ENCODE peak calls at places on chromosomes 16 and 17, in nine cellular contexts. K is retinal pigment epithelial cell; Y is Calu3; X is colonic mucosa; S is stimulated activated CD8-positive, alpha-beta memory T cell treated with anti-CD3 and anti-CD28 coated beads, Interleukin-7, amount 100 ng/mL, for 24 hours; R is activated B cell treated with CpG ODN at 0.5 μM for 24 hours; M is activated naive CD8-positive, alpha-beta T cell treated with anti-CD3 and anti-CD28 coated beads, Interleukin-2, amount 50 U/mL, for 24 hours; T is NCI-H774; V is CD8-positive, alpha-beta memory T cell. G is an unnamed sample.
A peak's percentile ranks its signal among the peaks of the same experiment; 100 is the strongest.

GRCh38 chr17:7878234-7878633 is 10.4 kb upstream of the CHD3 start:
- DNase-seq in K (no peak), Y (no peak), X (no peak), S (no peak), R (no peak), M (no peak), T (no peak), V (no peak), G (no peak)

GRCh38 chr16:2686912-2687507 is 4.7 kb downstream of the KCTD5 start:
- DNase-seq in K (no peak), Y (no peak), X (no peak), S (no peak), R (peak; percentile 49), M (peak; percentile 50), T (no peak), V (no peak), G (no peak)

GRCh38 chr16:11329891-11330290 is 15.4 kb upstream of the RMI2 start:
- DNase-seq in K (no peak), Y (no peak), X (no peak), S (no peak), R (no peak), M (no peak), T (no peak), V (no peak), G (no peak)

GRCh38 chr16:9518054-9518453 is 426.6 kb downstream of the HAPSTR1 start:
- DNase-seq in K (no peak), Y (no peak), X (no peak), S (no peak), R (no peak), M (no peak), T (no peak), V (no peak), G (no peak)

GRCh38 chr17:20275653-20276052 is 191.7 kb downstream of the LGALS9B start:
- DNase-seq in K (no peak), Y (no peak), X (no peak), S (no peak), R (no peak), M (no peak), T (no peak), V (no peak), G (no peak)

GRCh38 chr17:37493249-37494027 is 3.7 kb downstream of the DUSP14 start:
- DNase-seq in K (no peak), Y (no peak), X (no peak), S (no peak), R (no peak), M (no peak), T (no peak), V (no peak), G (no peak)

GRCh38 chr16:1003551-1004347 is 22.2 kb downstream of the SOX8 start:
- DNase-seq in K (no peak), Y (no peak), X (no peak), S (no peak), R (no peak), M (peak; percentile 67), T (no peak), V (peak; percentile 53), G (no peak)

GRCh38 chr17:60463157-60463820 is 41.0 kb downstream of the CHCT1 start:
- DNase-seq in K (no peak), Y (no peak), X (no peak), S (no peak), R (no peak), M (no peak), T (no peak), V (no peak), G (no peak)

GRCh38 chr17:81832608-81833159 is 407 bp downstream of the MCRIP1 start:
- DNase-seq in K (no peak), Y (no peak), X (peak; percentile 40), S (peak; percentile 25), R (no peak), M (peak; percentile 65), T (no peak), V (peak; percentile 33), G (no peak)

G was measured in NCI-H146.